ENCODE peak calls at places on chromosomes 11 and 22, in five cellular contexts. W is adipocyte, K is AG08395, L is GM13977, V is GM19239. S is an unnamed sample.

GRCh38 chr11:114166897-114167323 is 107.4 kb downstream of the ZBTB16 start:
- DNase-seq in W (peak), K (peak), L (no peak), V (no peak), S (no peak)

GRCh38 chr11:8832571-8833260 is 78.3 kb upstream of the AKIP1 start:
- DNase-seq in W (peak), K (peak), L (peak), V (peak), S (peak)

GRCh38 chr11:126231725-126232459 is 20.3 kb downstream of the FAM118B start:
- DNase-seq in W (peak), K (no peak), L (no peak), V (no peak), S (no peak)

GRCh38 chr22:19292262-19293230 is 1.0 kb upstream of the CLTCL1 start:
- DNase-seq in W (peak), K (no peak), L (no peak), V (no peak), S (no peak)

GRCh38 chr22:24996420-24996952 is 44.0 kb downstream of the KIAA1671 start:
- DNase-seq in W (no peak), K (peak), L (no peak), V (no peak), S (no peak)

GRCh38 chr11:62445314-62445740 is 26.5 kb downstream of the SCGB1A1 start:
- DNase-seq in W (peak), K (peak), L (no peak), V (no peak), S (no peak)

GRCh38 chr22:19874307-19875060 is 19.8 kb upstream of the GNB1L start:
- DNase-seq in W (no peak), K (no peak), L (no peak), V (no peak), S (no peak)

GRCh38 chr11:115213007-115213406 is 291.2 kb downstream of the CADM1 start:
- DNase-seq in W (no peak), K (no peak), L (no peak), V (no peak), S (no peak)

GRCh38 chr22:45344339-45344738 is 34.6 kb downstream of the FAM118A start:
- DNase-seq in W (peak), K (peak), L (peak), V (no peak), S (no peak)

GRCh38 chr11:96329855-96330510 is 13.0 kb downstream of the MAML2 start:
- DNase-seq in W (no peak), K (no peak), L (no peak), V (no peak), S (no peak)

GRCh38 chr11:25068451-25068850 is 571.6 kb downstream of the LUZP2 start:
- DNase-seq in W (no peak), K (no peak), L (no peak), V (no peak), S (no peak)

GRCh38 chr11:69242583-69242940 is 51.4 kb upstream of the MYEOV start:
- DNase-seq in W (no peak), K (no peak), L (no peak), V (no peak), S (no peak)

GRCh38 chr22:39183991-39184585 is 31.6 kb upstream of the CBX7 start:
- DNase-seq in W (no peak), K (peak), L (peak), V (no peak), S (no peak)

GRCh38 chr11:441418-442274 is at the start of gene ANO9:
- DNase-seq in W (no peak), K (no peak), L (peak), V (peak), S (peak)

GRCh38 chr22:23183107-23183698 is 2.9 kb downstream of the BCR start:
- DNase-seq in W (peak), K (peak), L (no peak), V (no peak), S (no peak)

GRCh38 chr22:46139895-46140350 is 10.4 kb upstream of the PPARA start:
- DNase-seq in W (no peak), K (no peak), L (no peak), V (no peak), S (no peak)